ENCODE peak calls at places on chromosomes 13 and 19, in seven cellular contexts. T is CD8-positive, alpha-beta T cell; H is heart right ventricle; J is stomach; Q is heart left ventricle; K is left ventricle myocardium inferior; P is OCI-LY7. A is an unnamed sample. For H3K9me3 and H3K4me1, the result is how much of the 10 kb centered on the place peaks cover.

GRCh38 chr19:38736036-38736412 is 8.2 kb downstream of the CAPN12 start:
- DNase-seq in P (peak), T (peak), H (peak), J (peak), Q (no peak), K (peak), A (no peak)

GRCh38 chr19:15198006-15198356 is 2.8 kb downstream of the NOTCH3 start:
- DNase-seq in T (no peak), K (no peak), J (no peak), Q (no peak), H (no peak), P (no peak), A (no peak)

GRCh38 chr13:112521073-112521685 is 66.8 kb downstream of the TUBGCP3 start:
- DNase-seq in H (no peak), K (no peak), Q (no peak), T (no peak), P (no peak), J (no peak), A (peak)

GRCh38 chr19:8659905-8660304 is 29.5 kb downstream of the NFILZ start:
- DNase-seq in J (no peak), Q (no peak), K (no peak), P (no peak), H (no peak), T (no peak), A (no peak)

GRCh38 chr13:28819748-28820098 is 416 bp upstream of the MTUS2 start:
- DNase-seq in P (no peak), K (peak), J (peak), Q (peak), H (peak), T (no peak), A (peak)

GRCh38 chr13:68107667-68108066 is 877.5 kb upstream of the PCDH9 start:
- DNase-seq in P (no peak), K (no peak), H (no peak), Q (peak), J (no peak), T (no peak), A (no peak)

GRCh38 chr13:100244431-100244830 is 155.5 kb downstream of the PCCA start:
- DNase-seq in P (no peak), K (no peak), J (no peak), T (no peak), H (no peak), Q (no peak), A (peak)

GRCh38 chr13:58999851-59000250 is 1163.9 kb downstream of the DIAPH3 start:
- DNase-seq in P (no peak), Q (no peak), H (no peak), T (no peak), J (no peak), K (no peak), A (peak)

GRCh38 chr19:3020321-3020960 is 8.6 kb downstream of the TLE2 start:
- DNase-seq in Q (no peak), J (no peak), H (no peak), K (no peak), T (no peak), P (no peak), A (no peak)

GRCh38 chr13:40762849-40763248 is 8.1 kb downstream of the MRPS31 start:
- DNase-seq in K (no peak), T (no peak), J (no peak), P (no peak), Q (no peak), H (no peak), A (peak)

GRCh38 chr13:95023405-95023804 is 277.8 kb downstream of the ABCC4 start:
- DNase-seq in H (no peak), K (no peak), P (no peak), J (no peak), Q (no peak), T (no peak), A (no peak)

GRCh38 chr13:72983085-72983768 is 75.6 kb upstream of the KLF5 start:
- DNase-seq in K (no peak), Q (no peak), H (no peak), T (no peak), P (no peak), J (peak), A (peak)

GRCh38 chr13:47000166-47000565 is 103.3 kb upstream of the HTR2A start:
- DNase-seq in H (no peak), J (no peak), P (no peak), Q (no peak), T (no peak), K (no peak), A (peak)

GRCh38 chr13:77028202-77028601 is 1.2 kb upstream of the FBXL3 start:
- DNase-seq in J (no peak), T (no peak), K (no peak), H (peak), Q (no peak), P (no peak), A (peak)

GRCh38 chr19:5445667-5446066 is 9.6 kb upstream of the ZNRF4 start:
- DNase-seq in J (no peak), T (no peak), Q (peak), P (no peak), K (no peak), H (no peak), A (peak)

GRCh38 chr13:113159701-113160100 is 1.3 kb downstream of the PROZ start:
- DNase-seq in P (no peak), T (no peak), K (no peak), Q (no peak), H (no peak), J (no peak), A (no peak)

GRCh38 chr19:3617463-3617862 is 9.1 kb downstream of the CACTIN start:
- DNase-seq in Q (no peak), P (no peak), K (no peak), J (peak), T (no peak), H (no peak), A (no peak)

GRCh38 chr19:50556236-50557008 is 11.8 kb downstream of the LRRC4B start:
- DNase-seq in J (peak), Q (peak), P (peak), T (peak), K (peak), H (peak), A (peak)

GRCh38 chr13:33761744-33762143 is 56.2 kb upstream of the RFC3 start:
- DNase-seq in T (no peak), J (no peak), H (no peak), K (no peak), P (peak), Q (no peak), A (no peak)

GRCh38 chr13:95204231-95204765 is 97.0 kb downstream of the ABCC4 start:
- DNase-seq in J (no peak), Q (no peak), T (no peak), H (no peak), K (no peak), P (no peak), A (no peak)

GRCh38 chr13:102983496-102983895 is 82.7 kb downstream of the SLC10A2 start:
- DNase-seq in H (no peak), K (no peak), Q (no peak), P (no peak), T (no peak), J (no peak), A (no peak)

GRCh38 chr13:27406178-27406939 is 18.1 kb upstream of the GTF3A start:
- DNase-seq in H (no peak), J (no peak), Q (no peak), K (no peak), P (peak), T (no peak), A (peak)

GRCh38 chr19:16436780-16437179 is 35.0 kb downstream of the EPS15L1 start:
- DNase-seq in K (no peak), J (no peak), Q (no peak), H (no peak), T (no peak), P (no peak), A (peak)

GRCh38 chr13:75754936-75755335 is 118.8 kb downstream of the LMO7 start:
- DNase-seq in K (no peak), J (no peak), P (no peak), T (no peak), H (no peak), Q (no peak), A (no peak)

GRCh38 chr13:100625447-100625846 is 36.9 kb upstream of the GGACT start:
- DNase-seq in K (no peak), J (no peak), P (no peak), T (no peak), H (no peak), Q (no peak), A (peak)

GRCh38 chr13:74290324-74290773 is 156.1 kb upstream of the KLF12 start:
- DNase-seq in K (no peak), H (peak), P (peak), Q (no peak), J (no peak), T (peak), A (peak)

GRCh38 chr13:94228781-94229180 is 250.7 kb downstream of the DCT start:
- DNase-seq in T (no peak), H (no peak), P (no peak), K (no peak), Q (no peak), J (no peak), A (no peak)

GRCh38 chr13:114143806-114144605 is 11.6 kb upstream of the RASA3 start:
- DNase-seq in H (no peak), Q (no peak), T (no peak), P (peak), J (no peak), K (no peak), A (no peak)

GRCh38 chr19:46759817-46760333 is 13.6 kb upstream of the STRN4 start:
- DNase-seq in J (no peak), P (no peak), H (no peak), Q (no peak), K (no peak), T (no peak), A (peak)

GRCh38 chr13:22736768-22737092 is 444.0 kb upstream of the SGCG start:
- DNase-seq in J (no peak), H (no peak), P (no peak), K (no peak), Q (no peak), T (no peak), A (no peak)

GRCh38 chr13:42876270-42876714 is 94.9 kb downstream of the FAM216B start:
- DNase-seq in P (no peak), T (no peak), H (no peak), K (no peak), Q (no peak), J (no peak), A (no peak)

GRCh38 chr13:27595055-27595811 is 25.1 kb downstream of the LNX2 start:
- DNase-seq in Q (no peak), K (no peak), P (no peak), H (no peak), J (no peak), T (no peak), A (no peak)

GRCh38 chr13:46526763-46527162 is 26.2 kb upstream of the LRCH1 start:
- DNase-seq in K (no peak), Q (no peak), H (no peak), P (no peak), T (no peak), J (no peak), A (no peak)

GRCh38 chr13:105587786-105588185 is 947.7 kb downstream of the EFNB2 start:
- DNase-seq in H (no peak), T (no peak), P (no peak), Q (no peak), J (no peak), K (no peak), A (no peak)

DNA sequence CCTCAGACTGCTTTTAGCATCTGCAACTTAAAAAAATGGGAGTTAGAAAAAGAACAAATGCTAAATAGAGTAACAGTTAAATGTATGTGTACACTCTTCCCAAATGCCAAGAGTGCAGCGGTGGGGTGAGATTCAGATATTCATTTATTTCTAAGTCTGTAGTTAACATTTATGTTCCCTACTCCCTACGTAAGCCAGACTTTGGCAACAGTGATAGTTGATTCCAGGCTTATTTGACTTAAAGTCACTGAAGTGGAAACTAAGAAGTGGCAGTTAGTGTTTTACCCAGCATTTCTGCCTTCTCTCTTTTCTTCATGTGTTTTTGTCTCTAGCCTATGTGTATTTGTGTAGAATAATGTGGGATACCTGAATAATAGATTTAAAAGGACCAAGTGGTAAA is 4.5 kb downstream of the MIR17HG start:
- DNase-seq in K (no peak), T (no peak), P (peak), Q (no peak), H (no peak), J (no peak), A (no peak)
- H3K4me3 ChIP-seq in K (no peak), T (no peak), P (peak), Q (no peak), H (no peak), J (no peak), A (no peak)

DNA sequence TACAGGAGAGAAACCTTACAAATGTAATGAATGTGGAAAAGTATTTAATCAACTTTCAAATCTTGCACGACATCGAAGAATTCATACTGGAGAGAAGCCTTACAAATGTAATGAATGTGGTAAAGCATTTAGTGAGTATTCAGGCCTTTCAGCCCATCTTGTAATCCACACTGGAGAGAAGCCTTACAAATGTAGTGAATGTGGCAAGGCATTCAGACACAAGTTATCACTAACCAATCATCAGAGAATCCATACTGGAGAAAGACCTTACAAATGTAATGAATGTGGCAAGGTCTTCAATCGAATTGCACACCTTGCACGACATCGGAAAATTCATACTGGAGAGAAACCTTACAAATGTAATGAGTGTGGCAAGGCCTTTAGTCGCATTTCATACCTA is 13.6 kb upstream of the ZNF610 start:
- DNase-seq in J (no peak), K (no peak), T (no peak), P (no peak), H (no peak), Q (no peak), A (no peak)
- H3K9me3 ChIP-seq in J (half or more), K (half or more), T (half or more), P (half or more), H (under half), Q (under half), A (under half)

DNA sequence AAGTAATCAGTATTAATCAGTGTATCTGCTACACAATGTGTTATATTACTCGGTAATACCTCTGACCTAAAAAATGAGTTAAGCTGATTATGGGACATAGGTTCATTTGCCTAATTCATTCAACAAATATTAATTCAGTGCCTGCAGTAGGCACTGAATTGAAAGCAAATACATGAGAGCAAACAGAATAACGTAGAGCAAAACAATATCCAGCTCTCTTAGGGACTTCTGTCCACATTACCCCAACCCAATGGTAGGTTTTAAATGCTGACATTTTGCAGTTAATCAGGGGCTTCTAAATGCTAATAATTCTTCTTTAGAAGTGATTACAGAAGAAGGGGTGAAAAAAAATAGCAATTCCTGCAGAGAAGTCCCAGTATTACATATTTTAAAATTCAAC is 4.9 kb downstream of the RCBTB2 start:
- DNase-seq in J (no peak), T (no peak), P (no peak), H (no peak), K (no peak), Q (no peak), A (no peak)
- H3K4me1 ChIP-seq in J (under half), T (under half), P (half or more), H (half or more), K (under half), Q (under half), A (under half)

GRCh38 chr19:1247747-1248453 is 483 bp upstream of the MIDN start:
- DNase-seq in J (peak), T (no peak), K (peak), Q (peak), P (no peak), H (peak), A (peak)
- H3K4me3 ChIP-seq in J (peak), T (peak), K (peak), Q (peak), P (peak), H (peak), A (peak)